ENCODE peak calls at places on chromosomes 13 and 19, in four cellular contexts. Y is fibroblast of lung, F is epithelial cell of esophagus, R is GM23338. A is an unnamed sample.

GRCh38 chr13:52361225-52361624 is 44.7 kb downstream of the THSD1 start:
- DNase-seq in F (peak; percentile 82), R (no peak), Y (peak; percentile 20), A (no peak)

GRCh38 chr13:42924290-42924803 is 67.7 kb downstream of the EPSTI1 start:
- DNase-seq in F (no peak), Y (no peak), R (no peak), A (no peak)

GRCh38 chr19:41298327-41298964 is 11.5 kb upstream of the CCDC97 start:
- DNase-seq in Y (peak; percentile 77), R (no peak), F (no peak), A (peak; percentile 74)

GRCh38 chr19:29526730-29527499 is 1.1 kb downstream of the VSTM2B start:
- DNase-seq in Y (no peak), F (no peak), R (peak; percentile 57), A (no peak)

GRCh38 chr19:42140125-42140754 is 8.0 kb upstream of the POU2F2 start:
- DNase-seq in F (peak; percentile 74), R (peak; percentile 92), Y (peak; percentile 66), A (peak; percentile 81)

GRCh38 chr19:30160426-30160825 is 211.8 kb upstream of the ZNF536 start:
- DNase-seq in R (no peak), Y (no peak), F (no peak), A (no peak)

GRCh38 chr13:33004454-33004853 is 11.8 kb upstream of the KL start:
- DNase-seq in R (peak; percentile 24), F (no peak), Y (no peak), A (peak; percentile 68)

GRCh38 chr13:31111136-31111535 is 50.6 kb downstream of the HSPH1 start:
- DNase-seq in R (no peak), F (peak; percentile 23), Y (peak; percentile 68), A (peak; percentile 66)

GRCh38 chr19:54047626-54048025 is 16.1 kb downstream of the VSTM1 start:
- DNase-seq in R (no peak), F (no peak), Y (no peak), A (no peak)

GRCh38 chr19:42281175-42282035 is 12.4 kb downstream of the CIC start:
- DNase-seq in F (peak; percentile 79), Y (peak; percentile 75), R (peak; percentile 57), A (peak; percentile 61)

GRCh38 chr19:10289836-10290438 is at the start of gene ICAM5:
- DNase-seq in F (peak; percentile 57), R (peak; percentile 47), Y (no peak), A (no peak)

GRCh38 chr19:45178262-45179062 is at the start of gene BLOC1S3:
- DNase-seq in Y (peak; percentile 100), R (peak; percentile 100), F (peak; percentile 100), A (peak; percentile 100)
- TF ChIP-seq CTCF in Y (peak; percentile 34), R (peak; percentile 25), F (peak; percentile 48), A (peak; percentile 11)

GRCh38 chr19:1469936-1470863 is 8.8 kb downstream of the C19orf25 start:
- DNase-seq in Y (no peak), R (peak; percentile 84), F (peak; percentile 64), A (no peak)
- H3K4me3 ChIP-seq in Y (no peak overlapping the region), R (peak overlapping the region; percentile 63), F (peak overlapping the region; percentile 38), A (peak overlapping the region; percentile 43)

GRCh38 chr19:6963937-6964336 is 57.3 kb downstream of the MBD3L2B start:
- DNase-seq in Y (no peak), F (no peak), R (peak; percentile 4), A (no peak)
- TF ChIP-seq CTCF in Y (no peak), F (no peak), R (peak; percentile 51), A (peak; percentile 19)

DNA sequence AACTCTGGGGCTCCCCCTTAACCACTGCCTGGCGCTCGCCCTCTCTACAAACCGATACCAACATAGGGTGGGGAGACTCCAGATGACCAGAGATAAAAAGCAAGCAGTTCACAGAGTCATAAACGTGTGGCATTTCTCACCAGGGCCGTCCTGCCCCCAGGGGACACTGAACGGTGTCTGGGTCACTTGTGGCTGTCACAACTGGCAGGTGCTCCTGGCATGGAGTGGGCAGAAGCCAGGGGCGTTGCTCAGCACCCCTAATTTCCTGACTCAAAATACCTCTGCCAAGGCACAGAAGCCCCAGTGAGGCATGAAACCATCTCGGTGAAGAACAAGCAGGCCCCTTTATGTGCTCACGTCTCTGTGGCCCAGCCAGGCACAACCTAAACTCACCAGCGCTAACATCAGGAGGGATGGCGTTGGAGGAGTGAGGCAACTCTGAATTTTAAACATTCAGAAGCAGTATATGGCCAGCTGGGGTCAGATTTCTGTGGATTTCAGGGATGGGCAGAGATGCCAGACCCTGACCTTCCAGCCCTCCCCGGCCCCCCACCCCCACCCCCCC is 1.8 kb downstream of the PIP5K1C start:
- DNase-seq in R (no peak), Y (no peak), F (no peak), A (peak; percentile 33)
- H3K4me3 ChIP-seq in R (no peak overlapping the region), Y (no peak overlapping the region), F (no peak overlapping the region), A (peak overlapping the region; percentile 84)

GRCh38 chr19:17420267-17420924 is 549 bp downstream of the MVB12A start:
- DNase-seq in Y (peak; percentile 6), R (peak; percentile 68), F (peak; percentile 31), A (no peak)
- TF ChIP-seq CTCF in Y (no peak), R (no peak), F (no peak), A (no peak)

A was measured in fibroblast of pulmonary artery.